ENCODE peak calls at places on chromosomes 6 and 20, in six cellular contexts. One of them, this sample, is unnamed. For H3K36me3, the result is how much of the 10 kb centered on the place peaks cover.

GRCh38 chr20:48338717-48339116 is 489.1 kb downstream of the PREX1 start:
- DNase-seq in CD8-positive, alpha-beta memory T cell: no peak
- DNase-seq in CD8-positive, alpha-beta T cell: no peak
- DNase-seq in Panc1: no peak
- DNase-seq in BE2C: no peak
- DNase-seq in pancreas: no peak
- DNase-seq in this sample: no peak

GRCh38 chr6:31945507-31946369 is at the start of gene CFB:
- DNase-seq in BE2C: no peak
- DNase-seq in pancreas: peak
- DNase-seq in CD8-positive, alpha-beta T cell: no peak
- DNase-seq in CD8-positive, alpha-beta memory T cell: no peak
- DNase-seq in Panc1: no peak
- DNase-seq in this sample: no peak

GRCh38 chr20:57547250-57547649 is 13.7 kb upstream of the PCK1 start:
- DNase-seq in Panc1: no peak
- DNase-seq in CD8-positive, alpha-beta T cell: no peak
- DNase-seq in CD8-positive, alpha-beta memory T cell: no peak
- DNase-seq in BE2C: no peak
- DNase-seq in pancreas: no peak
- DNase-seq in this sample: no peak

GRCh38 chr20:64131406-64131805 is 24.0 kb upstream of the NPBWR2 start:
- DNase-seq in BE2C: no peak
- DNase-seq in CD8-positive, alpha-beta T cell: no peak
- DNase-seq in CD8-positive, alpha-beta memory T cell: no peak
- DNase-seq in pancreas: no peak
- DNase-seq in Panc1: no peak
- DNase-seq in this sample: peak

GRCh38 chr6:14108571-14109410 is 8.8 kb upstream of the CD83 start:
- DNase-seq in BE2C: no peak
- DNase-seq in CD8-positive, alpha-beta T cell: no peak
- DNase-seq in pancreas: no peak
- DNase-seq in CD8-positive, alpha-beta memory T cell: peak
- DNase-seq in Panc1: no peak
- DNase-seq in this sample: no peak

GRCh38 chr20:2156666-2157624 is 55.3 kb downstream of the STK35 start:
- DNase-seq in Panc1: no peak
- DNase-seq in BE2C: no peak
- DNase-seq in CD8-positive, alpha-beta memory T cell: no peak
- DNase-seq in CD8-positive, alpha-beta T cell: no peak
- DNase-seq in pancreas: no peak
- DNase-seq in this sample: no peak

GRCh38 chr20:5504061-5504739 is 187.4 kb upstream of the PROKR2 start:
- DNase-seq in CD8-positive, alpha-beta T cell: no peak
- DNase-seq in BE2C: peak
- DNase-seq in pancreas: peak
- DNase-seq in CD8-positive, alpha-beta memory T cell: no peak
- DNase-seq in Panc1: no peak
- DNase-seq in this sample: peak

GRCh38 chr20:61873651-61874420 is 191.8 kb downstream of the TAF4 start:
- DNase-seq in pancreas: no peak
- DNase-seq in BE2C: no peak
- DNase-seq in CD8-positive, alpha-beta T cell: no peak
- DNase-seq in Panc1: no peak
- DNase-seq in CD8-positive, alpha-beta memory T cell: no peak
- DNase-seq in this sample: no peak

GRCh38 chr20:25081730-25082497 is at the start of gene VSX1:
- DNase-seq in CD8-positive, alpha-beta memory T cell: no peak
- DNase-seq in BE2C: no peak
- DNase-seq in pancreas: no peak
- DNase-seq in CD8-positive, alpha-beta T cell: no peak
- DNase-seq in Panc1: no peak
- DNase-seq in this sample: no peak

GRCh38 chr20:25079171-25079570 is 2.8 kb downstream of the VSX1 start:
- DNase-seq in pancreas: no peak
- DNase-seq in CD8-positive, alpha-beta memory T cell: no peak
- DNase-seq in Panc1: no peak
- DNase-seq in BE2C: no peak
- DNase-seq in CD8-positive, alpha-beta T cell: no peak
- DNase-seq in this sample: no peak

GRCh38 chr20:25082498-25082873 is 545 bp upstream of the VSX1 start:
- DNase-seq in Panc1: no peak
- DNase-seq in CD8-positive, alpha-beta memory T cell: no peak
- DNase-seq in pancreas: no peak
- DNase-seq in BE2C: no peak
- DNase-seq in CD8-positive, alpha-beta T cell: no peak
- DNase-seq in this sample: no peak

GRCh38 chr20:25083141-25083772 is 1.3 kb upstream of the VSX1 start:
- DNase-seq in BE2C: no peak
- DNase-seq in pancreas: no peak
- DNase-seq in CD8-positive, alpha-beta memory T cell: no peak
- DNase-seq in CD8-positive, alpha-beta T cell: no peak
- DNase-seq in Panc1: no peak
- DNase-seq in this sample: no peak

DNA sequence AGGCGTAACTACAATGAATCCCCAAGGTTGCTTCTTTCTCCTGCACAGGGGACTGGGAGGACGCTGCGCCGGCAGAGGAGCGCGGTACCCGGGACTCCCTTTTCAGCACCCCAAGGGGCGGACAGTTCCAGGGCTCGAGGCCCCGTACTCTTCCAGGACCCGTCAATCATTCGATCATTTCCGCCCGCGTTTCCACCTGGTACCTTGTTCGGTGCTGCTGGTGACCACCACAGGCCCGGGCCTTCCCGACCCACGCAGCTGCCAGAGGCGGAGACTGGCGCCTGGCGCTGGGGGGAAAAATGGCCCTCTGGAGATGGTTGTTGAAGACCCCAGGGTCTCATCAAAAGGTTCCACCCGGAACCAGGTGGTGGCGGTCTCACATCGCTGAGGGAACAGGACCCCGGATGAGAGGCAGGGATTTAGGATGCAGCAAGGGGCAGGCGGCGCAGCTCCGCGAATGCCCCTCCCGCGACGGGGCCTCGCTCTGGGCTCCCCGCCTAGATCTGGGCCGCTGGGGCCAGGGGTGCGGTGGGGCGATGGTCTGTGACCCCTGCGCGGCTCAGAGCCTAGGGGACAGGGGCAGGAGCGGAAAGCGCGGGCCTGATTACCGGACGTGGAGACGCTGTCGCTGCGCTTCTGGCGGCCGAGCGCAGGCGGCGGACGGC is 744 bp downstream of the VSX1 start:
- DNase-seq in Panc1: no peak
- DNase-seq in CD8-positive, alpha-beta T cell: no peak
- DNase-seq in CD8-positive, alpha-beta memory T cell: peak
- DNase-seq in pancreas: no peak
- DNase-seq in BE2C: no peak
- DNase-seq in this sample: no peak
- H3K4me3 ChIP-seq in Panc1: no peak
- H3K4me3 ChIP-seq in CD8-positive, alpha-beta T cell: no peak
- H3K4me3 ChIP-seq in CD8-positive, alpha-beta memory T cell: no peak
- H3K4me3 ChIP-seq in pancreas: no peak
- H3K4me3 ChIP-seq in BE2C: no peak
- H3K4me3 ChIP-seq in this sample: no peak

DNA sequence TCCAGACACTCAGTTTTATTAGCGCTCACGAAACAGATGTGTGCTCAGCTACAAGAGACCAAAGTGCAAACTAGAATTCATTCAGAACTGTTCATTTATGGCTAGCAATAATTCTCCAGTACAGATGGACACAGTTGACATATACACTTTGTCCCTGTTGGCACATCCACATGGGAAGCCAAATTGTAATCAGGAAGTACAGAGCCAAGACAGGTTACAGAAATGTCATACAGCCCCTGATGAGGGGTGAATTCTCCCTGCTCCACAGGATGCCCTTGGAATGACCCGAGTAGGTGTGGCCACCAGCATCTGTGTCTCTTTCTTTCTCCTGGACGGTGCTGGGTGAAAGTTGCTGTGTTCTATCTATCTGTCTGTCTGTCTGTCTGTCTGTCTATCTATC is 7.6 kb downstream of the DHX35 start:
- DNase-seq in BE2C: no peak
- DNase-seq in CD8-positive, alpha-beta T cell: no peak
- DNase-seq in CD8-positive, alpha-beta memory T cell: no peak
- DNase-seq in pancreas: no peak
- DNase-seq in Panc1: no peak
- DNase-seq in this sample: no peak
- H3K36me3 ChIP-seq in BE2C: under half
- H3K36me3 ChIP-seq in CD8-positive, alpha-beta T cell: under half
- H3K36me3 ChIP-seq in CD8-positive, alpha-beta memory T cell: under half
- H3K36me3 ChIP-seq in pancreas: under half
- H3K36me3 ChIP-seq in Panc1: under half
- H3K36me3 ChIP-seq in this sample: under half

GRCh38 chr6:136175873-136176272 is 74.2 kb downstream of the MTFR2 start:
- DNase-seq in CD8-positive, alpha-beta T cell: no peak
- DNase-seq in Panc1: no peak
- DNase-seq in CD8-positive, alpha-beta memory T cell: no peak
- DNase-seq in BE2C: no peak
- DNase-seq in pancreas: no peak
- DNase-seq in this sample: no peak
- H3K4me3 ChIP-seq in CD8-positive, alpha-beta T cell: no peak
- H3K4me3 ChIP-seq in Panc1: no peak
- H3K4me3 ChIP-seq in CD8-positive, alpha-beta memory T cell: no peak
- H3K4me3 ChIP-seq in BE2C: no peak
- H3K4me3 ChIP-seq in pancreas: no peak
- H3K4me3 ChIP-seq in this sample: no peak

GRCh38 chr6:126422912-126423311 is 83.0 kb downstream of the CENPW start:
- DNase-seq in CD8-positive, alpha-beta memory T cell: no peak
- DNase-seq in CD8-positive, alpha-beta T cell: no peak
- DNase-seq in Panc1: no peak
- DNase-seq in pancreas: no peak
- DNase-seq in BE2C: no peak
- DNase-seq in this sample: no peak
- H3K36me3 ChIP-seq in CD8-positive, alpha-beta memory T cell: under half
- H3K36me3 ChIP-seq in CD8-positive, alpha-beta T cell: under half
- H3K36me3 ChIP-seq in Panc1: under half
- H3K36me3 ChIP-seq in pancreas: under half
- H3K36me3 ChIP-seq in BE2C: under half
- H3K36me3 ChIP-seq in this sample: under half

GRCh38 chr6:27667651-27668441 is 194.9 kb upstream of the ZNF184 start:
- DNase-seq in BE2C: no peak
- DNase-seq in Panc1: peak
- DNase-seq in CD8-positive, alpha-beta memory T cell: no peak
- DNase-seq in CD8-positive, alpha-beta T cell: no peak
- DNase-seq in pancreas: no peak
- DNase-seq in this sample: no peak
- H3K4me3 ChIP-seq in BE2C: peak
- H3K4me3 ChIP-seq in Panc1: peak
- H3K4me3 ChIP-seq in CD8-positive, alpha-beta memory T cell: no peak
- H3K4me3 ChIP-seq in CD8-positive, alpha-beta T cell: no peak
- H3K4me3 ChIP-seq in pancreas: no peak
- H3K4me3 ChIP-seq in this sample: peak

GRCh38 chr6:128368213-128369000 is 152.0 kb downstream of the PTPRK start:
- DNase-seq in CD8-positive, alpha-beta memory T cell: no peak
- DNase-seq in BE2C: no peak
- DNase-seq in CD8-positive, alpha-beta T cell: no peak
- DNase-seq in Panc1: no peak
- DNase-seq in pancreas: no peak
- DNase-seq in this sample: no peak
- H3K36me3 ChIP-seq in CD8-positive, alpha-beta memory T cell: under half
- H3K36me3 ChIP-seq in BE2C: under half
- H3K36me3 ChIP-seq in CD8-positive, alpha-beta T cell: under half
- H3K36me3 ChIP-seq in Panc1: under half
- H3K36me3 ChIP-seq in pancreas: under half
- H3K36me3 ChIP-seq in this sample: under half

This sample was measured in HAP-1.